ENCODE peak calls at places on chromosome 1, in four cellular contexts. E, H, Y and J are unnamed samples.

GRCh38 chr1:214546886-214547641 is 4.3 kb downstream of the PTPN14 start:
- DNase-seq in Y (no peak), H (no peak), E (no peak), J (no peak)

GRCh38 chr1:21278898-21279819 is 11.1 kb downstream of the ECE1 start:
- DNase-seq in H (no peak), E (no peak), Y (no peak), J (no peak)

GRCh38 chr1:53766766-53767409 is 27.9 kb upstream of the GLIS1 start:
- DNase-seq in E (no peak), Y (no peak), H (no peak), J (no peak)

GRCh38 chr1:53293123-53293522 is 34.7 kb downstream of the LRP8 start:
- DNase-seq in H (no peak), E (no peak), Y (no peak), J (no peak)

GRCh38 chr1:100799954-100800612 is 80.5 kb downstream of the VCAM1 start:
- DNase-seq in H (no peak), E (no peak), Y (no peak), J (no peak)

GRCh38 chr1:224684920-224685547 is 68.9 kb downstream of the CNIH3 start:
- DNase-seq in E (no peak), H (no peak), Y (no peak), J (no peak)

GRCh38 chr1:2312196-2312588 is 79.2 kb downstream of the MORN1 start:
- DNase-seq in E (no peak), Y (no peak), H (no peak), J (no peak)

GRCh38 chr1:209751627-209752231 is 4.1 kb upstream of the TRAF3IP3 start:
- DNase-seq in Y (no peak), H (no peak), E (no peak), J (no peak)

GRCh38 chr1:7278827-7279752 is 492.0 kb upstream of the VAMP3 start:
- DNase-seq in H (no peak), Y (no peak), E (no peak), J (no peak)

GRCh38 chr1:71565267-71565666 is 484.4 kb upstream of the ZRANB2 start:
- DNase-seq in E (no peak), Y (no peak), H (no peak), J (no peak)

GRCh38 chr1:59638172-59638800 is 176.5 kb upstream of the HOOK1 start:
- DNase-seq in Y (peak), E (no peak), H (no peak), J (no peak)

GRCh38 chr1:54249798-54250497 is 50.0 kb downstream of the MRPL37 start:
- DNase-seq in H (peak), E (no peak), Y (no peak), J (peak)

GRCh38 chr1:197781998-197782718 is 6.9 kb upstream of the DENND1B start:
- DNase-seq in Y (no peak), H (no peak), E (no peak), J (no peak)

GRCh38 chr1:167409183-167409582 is 109.1 kb downstream of the CD247 start:
- DNase-seq in E (no peak), Y (no peak), H (no peak), J (no peak)

GRCh38 chr1:33388989-33389771 is 41.7 kb downstream of the PHC2 start:
- DNase-seq in H (peak), E (no peak), Y (no peak), J (peak)

GRCh38 chr1:3522564-3523270 is 68.3 kb downstream of the ARHGEF16 start:
- DNase-seq in E (no peak), H (no peak), Y (no peak), J (no peak)

GRCh38 chr1:207565546-207566468 is 69.8 kb downstream of the CR1 start:
- DNase-seq in E (no peak), H (no peak), Y (peak), J (no peak)

GRCh38 chr1:167374014-167374413 is 144.3 kb downstream of the CD247 start:
- DNase-seq in H (no peak), Y (no peak), E (no peak), J (no peak)

GRCh38 chr1:169694304-169694703 is 17.1 kb downstream of the SELL start:
- DNase-seq in E (no peak), Y (no peak), H (no peak), J (no peak)

GRCh38 chr1:227315500-227316346 is 2.6 kb downstream of the CDC42BPA start:
- DNase-seq in Y (peak), H (no peak), E (no peak), J (no peak)

GRCh38 chr1:213531369-213532310 is 456.1 kb upstream of the PROX1 start:
- DNase-seq in Y (peak), H (no peak), E (no peak), J (no peak)

GRCh38 chr1:53617382-53618217 is 121.4 kb downstream of the GLIS1 start:
- DNase-seq in Y (no peak), E (no peak), H (peak), J (no peak)

GRCh38 chr1:245345191-245345884 is 190.6 kb downstream of the KIF26B start:
- DNase-seq in E (no peak), Y (no peak), H (no peak), J (no peak)

GRCh38 chr1:147389532-147390184 is 147.2 kb downstream of the CHD1L start:
- DNase-seq in Y (no peak), E (no peak), H (no peak), J (no peak)

GRCh38 chr1:232597721-232598120 is 32.2 kb downstream of the SIPA1L2 start:
- DNase-seq in E (no peak), H (no peak), Y (no peak), J (no peak)

GRCh38 chr1:47780469-47780995 is 216.7 kb downstream of the TRABD2B start:
- DNase-seq in H (no peak), E (no peak), Y (no peak), J (no peak)